ENCODE peak calls at places on chromosomes 2 and 18, in four cellular contexts. O, R, P and Y are unnamed samples.
A peak's percentile ranks its signal among the peaks of the same experiment; 100 is the strongest.

GRCh38 chr2:193518061-193518817 is 1323.5 kb upstream of the TMEFF2 start:
- DNase-seq in O (peak; percentile 54), P (no peak), R (no peak), Y (no peak)

GRCh38 chr18:60044290-60045006 is 144.7 kb downstream of the PMAIP1 start:
- DNase-seq in O (peak; percentile 68), P (no peak), R (no peak), Y (no peak)

GRCh38 chr2:201149064-201149820 is 33.3 kb downstream of the CFLAR start:
- DNase-seq in O (peak; percentile 98), P (no peak), R (no peak), Y (no peak)

GRCh38 chr2:96485751-96486643 is 19.2 kb downstream of the NEURL3 start:
- DNase-seq in P (peak; percentile 77), O (peak; percentile 87), R (no peak), Y (peak; percentile 79)

GRCh38 chr2:224023188-224023587 is 15.9 kb downstream of the SERPINE2 start:
- DNase-seq in P (no peak), O (peak; percentile 17), R (no peak), Y (no peak)

GRCh38 chr2:142557391-142557790 is 320.1 kb upstream of the KYNU start:
- DNase-seq in R (no peak), P (no peak), O (peak; percentile 63), Y (no peak)

GRCh38 chr2:4358855-4359254 is 655.5 kb downstream of the DCDC2C start:
- DNase-seq in R (no peak), O (no peak), P (no peak), Y (no peak)

GRCh38 chr2:99863914-99864273 is 278.5 kb downstream of the AFF3 start:
- DNase-seq in R (no peak), P (no peak), O (peak; percentile 38), Y (no peak)

GRCh38 chr2:156333951-156334495 is 1.5 kb upstream of the NR4A2 start:
- DNase-seq in P (peak; percentile 78), O (peak; percentile 51), R (peak; percentile 76), Y (peak; percentile 43)

GRCh38 chr2:36858551-36859365 is 107.6 kb downstream of the STRN start:
- DNase-seq in P (no peak), O (no peak), R (no peak), Y (no peak)

GRCh38 chr2:119996148-119996547 is 16.7 kb upstream of the EPB41L5 start:
- DNase-seq in O (peak; percentile 50), R (no peak), P (no peak), Y (no peak)

GRCh38 chr2:102283996-102284395 is 27.4 kb upstream of the IL1RL1 start:
- DNase-seq in P (no peak), O (no peak), R (no peak), Y (no peak)

GRCh38 chr18:40048253-40048652 is 1906.8 kb upstream of the PIK3C3 start:
- DNase-seq in P (no peak), O (no peak), R (no peak), Y (no peak)

GRCh38 chr2:70140978-70141753 is 49.7 kb downstream of the C2orf42 start:
- DNase-seq in P (peak; percentile 76), R (no peak), O (peak; percentile 57), Y (no peak)

GRCh38 chr18:55265916-55266488 is 306.7 kb upstream of the CCDC68 start:
- DNase-seq in P (no peak), R (no peak), O (peak; percentile 84), Y (no peak)

GRCh38 chr2:42787788-42788477 is 4.5 kb downstream of the HAAO start:
- DNase-seq in O (no peak), P (no peak), R (no peak), Y (no peak)

GRCh38 chr18:49249523-49249922 is 210.9 kb downstream of the DYM start:
- DNase-seq in R (no peak), P (no peak), O (peak; percentile 75), Y (no peak)

GRCh38 chr2:81858998-81859397 is 1554.4 kb upstream of the LRRTM1 start:
- DNase-seq in R (no peak), P (no peak), O (no peak), Y (no peak)

GRCh38 chr2:219551863-219552381 is 8.1 kb downstream of the TMEM198 start:
- DNase-seq in O (peak; percentile 10), P (no peak), R (no peak), Y (no peak)

GRCh38 chr2:73987948-73988700 is 3.4 kb downstream of the TET3 start:
- DNase-seq in O (no peak), P (no peak), R (no peak), Y (no peak)

GRCh38 chr18:60910534-60910933 is 422.7 kb upstream of the CDH20 start:
- DNase-seq in R (no peak), O (peak; percentile 72), P (no peak), Y (no peak)